ENCODE peak calls at places on chromosomes 13 and 19, in four cellular contexts. A is activated CD4-positive, alpha-beta T cell treated with anti-CD3 and anti-CD28 coated beads for 24 hours; Q is stimulated activated CD8-positive, alpha-beta memory T cell treated with anti-CD3 and anti-CD28 coated beads, Interleukin-7, amount 100 ng/mL, for 1 hour; W is endodermal cell. H is an unnamed sample.

GRCh38 chr13:38905081-38905480 is 85.5 kb downstream of the STOML3 start:
- DNase-seq in A (no peak), Q (no peak), W (no peak), H (no peak)

GRCh38 chr19:17490411-17490810 is 20.1 kb downstream of the SLC27A1 start:
- DNase-seq in A (no peak), Q (no peak), W (no peak), H (no peak)

GRCh38 chr19:13795595-13796300 is 505 bp downstream of the ZSWIM4 start:
- DNase-seq in A (no peak), Q (no peak), W (peak; percentile 59), H (no peak)

GRCh38 chr13:87093399-87093798 is 577.8 kb upstream of the SLITRK5 start:
- DNase-seq in A (no peak), Q (no peak), W (no peak), H (no peak)

GRCh38 chr13:66154981-66155380 is 1075.2 kb downstream of the PCDH9 start:
- DNase-seq in A (no peak), Q (no peak), W (no peak), H (no peak)

GRCh38 chr13:24802074-24802473 is 38.1 kb downstream of the RNF17 start:
- DNase-seq in A (no peak), Q (no peak), W (no peak), H (no peak)

GRCh38 chr13:80571346-80572307 is 230.7 kb upstream of the SPRY2 start:
- DNase-seq in A (no peak), Q (no peak), W (no peak), H (no peak)

GRCh38 chr19:10004617-10005016 is 5.7 kb downstream of the COL5A3 start:
- DNase-seq in A (no peak), Q (no peak), W (no peak), H (no peak)

GRCh38 chr13:41802684-41803554 is 158.0 kb downstream of the VWA8 start:
- DNase-seq in A (no peak), Q (no peak), W (no peak), H (no peak)

GRCh38 chr13:23288564-23288963 is 107.8 kb downstream of the SGCG start:
- DNase-seq in A (no peak), Q (no peak), W (no peak), H (no peak)

GRCh38 chr13:84192125-84192524 is 309.9 kb upstream of the SLITRK1 start:
- DNase-seq in A (no peak), Q (no peak), W (no peak), H (no peak)

GRCh38 chr13:80100636-80101035 is 240.3 kb downstream of the SPRY2 start:
- DNase-seq in A (no peak), Q (no peak), W (no peak), H (no peak)

GRCh38 chr19:55579766-55580621 is 654 bp downstream of the ZNF579 start:
- DNase-seq in A (no peak), Q (no peak), W (peak; percentile 74), H (no peak)

GRCh38 chr13:50127017-50127725 is 111.9 kb downstream of the KCNRG start:
- DNase-seq in A (no peak), Q (no peak), W (peak; percentile 77), H (peak; percentile 33)

GRCh38 chr13:52371736-52372247 is 34.2 kb downstream of the THSD1 start:
- DNase-seq in A (no peak), Q (no peak), W (peak; percentile 53), H (no peak)

GRCh38 chr13:106911602-106912001 is 343.7 kb upstream of the ARGLU1 start:
- DNase-seq in A (no peak), Q (no peak), W (no peak), H (no peak)

GRCh38 chr13:26529441-26529840 is 28.0 kb upstream of the WASF3 start:
- DNase-seq in A (peak; percentile 4), Q (no peak), W (peak; percentile 92), H (peak; percentile 78)

GRCh38 chr13:114235697-114236096 is 1.0 kb downstream of the CDC16 start:
- DNase-seq in A (no peak), Q (no peak), W (no peak), H (no peak)

GRCh38 chr13:44796597-44797517 is 192.4 kb downstream of the NUFIP1 start:
- DNase-seq in A (no peak), Q (no peak), W (no peak), H (no peak)

GRCh38 chr13:51905787-51906186 is 44.0 kb downstream of the CCDC70 start:
- DNase-seq in A (no peak), Q (no peak), W (no peak), H (no peak)

GRCh38 chr13:44879452-44880058 is 109.7 kb downstream of the NUFIP1 start:
- DNase-seq in A (no peak), Q (no peak), W (peak; percentile 58), H (no peak)

GRCh38 chr13:60009300-60010248 is 154.2 kb downstream of the DIAPH3 start:
- DNase-seq in A (no peak), Q (no peak), W (no peak), H (no peak)

GRCh38 chr13:80340643-80341097 is 256 bp downstream of the SPRY2 start:
- DNase-seq in A (no peak), Q (no peak), W (no peak), H (no peak)

GRCh38 chr13:37595162-37595561 is 3.4 kb downstream of the POSTN start:
- DNase-seq in A (no peak), Q (no peak), W (no peak), H (no peak)

GRCh38 chr13:27522847-27523246 is 72.5 kb upstream of the MTIF3 start:
- DNase-seq in A (no peak), Q (no peak), W (no peak), H (no peak)

GRCh38 chr19:9818175-9818733 is 625 bp downstream of the FBXL12 start:
- DNase-seq in A (no peak), Q (no peak), W (no peak), H (no peak)

GRCh38 chr13:99360696-99361095 is 53.5 kb upstream of the GPR183 start:
- DNase-seq in A (no peak), Q (no peak), W (peak; percentile 16), H (no peak)

GRCh38 chr13:70107498-70108271 is at the start of gene ATXN8OS:
- DNase-seq in A (no peak), Q (no peak), W (peak; percentile 77), H (no peak)

GRCh38 chr13:65063753-65064152 is 2166.4 kb downstream of the PCDH9 start:
- DNase-seq in A (no peak), Q (no peak), W (no peak), H (no peak)

GRCh38 chr13:46184277-46184699 is 2.3 kb upstream of the LCP1 start:
- DNase-seq in A (peak; percentile 67), Q (peak; percentile 64), W (peak; percentile 84), H (no peak)

GRCh38 chr19:35044317-35045117 is 3.0 kb downstream of the HPN start:
- DNase-seq in A (peak; percentile 45), Q (peak; percentile 43), W (peak; percentile 93), H (no peak)

H was measured in mesothelial cell of epicardium.